ENCODE peak calls at places on chromosomes 11 and 22, in seven cellular contexts. K is AG10803, E is SK-N-SH, J is hepatocyte, I is body of pancreas, U is uterus, B is PC-9. Q is an unnamed sample.
A peak's percentile ranks its signal among the peaks of the same experiment; 100 is the strongest.

GRCh38 chr11:31870609-31871309 is 59.6 kb upstream of the PAX6 start:
- DNase-seq in K (peak; percentile 28), E (peak; percentile 49), J (peak; percentile 73), I (peak; percentile 59), U (no peak), B (peak; percentile 50), Q (peak; percentile 45)

GRCh38 chr11:124717786-124718634 is 21.7 kb upstream of the NRGN start:
- DNase-seq in K (no peak), E (peak; percentile 79), J (peak; percentile 15), I (no peak), U (peak; percentile 27), B (no peak), Q (no peak)

GRCh38 chr22:20524004-20524481 is 16.6 kb downstream of the MED15 start:
- DNase-seq in K (peak; percentile 44), E (peak; percentile 49), J (no peak), I (no peak), U (no peak), B (no peak), Q (peak; percentile 60)

GRCh38 chr11:107840120-107840479 is 18.5 kb downstream of the SLC35F2 start:
- DNase-seq in K (no peak), E (no peak), J (no peak), I (no peak), U (no peak), B (no peak), Q (no peak)

GRCh38 chr11:101091781-101092180 is 37.8 kb downstream of the PGR start:
- DNase-seq in K (no peak), E (no peak), J (no peak), I (no peak), U (no peak), B (peak; percentile 25), Q (peak; percentile 3)

GRCh38 chr11:124865181-124865901 is at the start of gene ROBO3:
- DNase-seq in K (no peak), E (peak; percentile 62), J (no peak), I (no peak), U (no peak), B (no peak), Q (no peak)

GRCh38 chr11:70498171-70498571 is 99.8 kb downstream of the CTTN start:
- DNase-seq in K (no peak), E (no peak), J (no peak), I (no peak), U (no peak), B (no peak), Q (no peak)

GRCh38 chr11:803467-803742 is 1.6 kb downstream of the PIDD1 start:
- DNase-seq in K (no peak), E (no peak), J (no peak), I (no peak), U (no peak), B (no peak), Q (no peak)

GRCh38 chr11:6925636-6926207 is 504 bp upstream of the ZNF215 start:
- DNase-seq in K (peak; percentile 8), E (no peak), J (peak; percentile 8), I (no peak), U (no peak), B (peak; percentile 2), Q (no peak)

GRCh38 chr22:32058656-32059280 is 15.7 kb downstream of the SLC5A1 start:
- DNase-seq in K (peak; percentile 58), E (no peak), J (no peak), I (no peak), U (no peak), B (no peak), Q (no peak)

GRCh38 chr11:47514825-47515647 is 37.9 kb downstream of the CELF1 start:
- DNase-seq in K (peak; percentile 74), E (no peak), J (peak; percentile 34), I (no peak), U (no peak), B (no peak), Q (no peak)

GRCh38 chr11:1875093-1875785 is 16.5 kb downstream of the PRR33 start:
- DNase-seq in K (no peak), E (peak; percentile 30), J (no peak), I (no peak), U (peak; percentile 56), B (no peak), Q (no peak)

GRCh38 chr11:8381343-8381742 is 117.7 kb upstream of the LMO1 start:
- DNase-seq in K (no peak), E (no peak), J (peak; percentile 1), I (no peak), U (no peak), B (no peak), Q (no peak)

GRCh38 chr11:71507102-71507501 is 20.0 kb upstream of the KRTAP5-7 start:
- DNase-seq in K (no peak), E (no peak), J (no peak), I (no peak), U (no peak), B (no peak), Q (no peak)

GRCh38 chr11:72652871-72653615 is 21.2 kb downstream of the PDE2A start:
- DNase-seq in K (no peak), E (peak; percentile 63), J (no peak), I (no peak), U (no peak), B (no peak), Q (no peak)

GRCh38 chr11:81959341-81959740 is 774.3 kb downstream of the FAM181B start:
- DNase-seq in K (no peak), E (no peak), J (no peak), I (no peak), U (no peak), B (no peak), Q (no peak)

GRCh38 chr22:38860291-38861169 is 11.5 kb downstream of the CBX6 start:
- DNase-seq in K (no peak), E (no peak), J (no peak), I (no peak), U (no peak), B (no peak), Q (no peak)

GRCh38 chr22:28268176-28268575 is 349.1 kb upstream of the PITPNB start:
- DNase-seq in K (no peak), E (no peak), J (no peak), I (no peak), U (no peak), B (no peak), Q (no peak)

GRCh38 chr11:30387891-30388861 is 65.3 kb downstream of the ARL14EP start:
- DNase-seq in K (no peak), E (no peak), J (no peak), I (no peak), U (no peak), B (no peak), Q (no peak)

GRCh38 chr11:80899381-80899780 is 1458.6 kb upstream of the TENM4 start:
- DNase-seq in K (peak; percentile 1), E (no peak), J (no peak), I (no peak), U (no peak), B (no peak), Q (no peak)

GRCh38 chr11:62127426-62127825 is 3.6 kb downstream of the INCENP start:
- DNase-seq in K (no peak), E (no peak), J (no peak), I (no peak), U (no peak), B (no peak), Q (no peak)

GRCh38 chr22:39264344-39265116 is 19.7 kb upstream of the PDGFB start:
- DNase-seq in K (no peak), E (no peak), J (no peak), I (no peak), U (no peak), B (no peak), Q (no peak)

GRCh38 chr11:45834298-45834756 is 12.9 kb upstream of the CRY2 start:
- DNase-seq in K (no peak), E (no peak), J (no peak), I (no peak), U (no peak), B (no peak), Q (no peak)

GRCh38 chr11:119014209-119014924 is 3.8 kb downstream of the RPS25 start:
- DNase-seq in K (no peak), E (no peak), J (no peak), I (no peak), U (no peak), B (no peak), Q (no peak)

GRCh38 chr11:9575531-9576240 is 2.2 kb downstream of the WEE1 start:
- DNase-seq in K (peak; percentile 21), E (no peak), J (no peak), I (no peak), U (no peak), B (no peak), Q (no peak)

GRCh38 chr11:93738647-93739081 is 2.6 kb downstream of the TAF1D start:
- DNase-seq in K (no peak), E (no peak), J (no peak), I (no peak), U (no peak), B (no peak), Q (no peak)

GRCh38 chr22:28801845-28802594 is 1.7 kb upstream of the XBP1 start:
- DNase-seq in K (peak; percentile 18), E (no peak), J (no peak), I (peak; percentile 78), U (peak; percentile 39), B (no peak), Q (peak; percentile 39)

GRCh38 chr11:95972055-95972454 is 48.1 kb upstream of the MTMR2 start:
- DNase-seq in K (no peak), E (no peak), J (no peak), I (no peak), U (no peak), B (no peak), Q (no peak)

DNA sequence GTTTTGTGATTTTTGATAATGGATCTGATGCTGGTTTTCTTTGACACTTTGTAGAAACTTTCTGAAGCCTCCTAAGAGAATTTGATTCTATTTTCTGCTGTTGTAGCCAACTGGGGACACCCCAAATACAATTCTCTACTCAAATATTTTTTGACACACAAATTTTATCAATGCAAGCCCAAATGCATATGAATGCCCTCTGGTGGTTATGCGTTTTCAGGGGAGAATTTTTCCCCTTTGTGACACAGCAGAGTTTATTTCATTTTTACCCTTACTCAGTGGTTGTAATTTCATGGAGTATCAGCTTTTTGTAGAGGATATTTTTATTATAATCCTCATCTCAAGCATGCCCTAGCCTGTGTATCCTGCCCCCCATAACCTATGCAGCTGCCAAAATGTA is 44.7 kb upstream of the MTMR2 start:
- DNase-seq in K (no peak), E (no peak), J (no peak), I (no peak), U (no peak), B (no peak), Q (no peak)
- TF ChIP-seq CTCF in K (peak; percentile 44), E (peak; percentile 47), J (no peak), I (no peak), U (no peak), B (peak; percentile 56), Q (peak; percentile 21)

GRCh38 chr11:78672850-78673641 is 98.4 kb upstream of the NARS2 start:
- DNase-seq in K (no peak), E (no peak), J (no peak), I (no peak), U (no peak), B (no peak), Q (no peak)

GRCh38 chr11:78676026-78676557 is 101.4 kb upstream of the NARS2 start:
- DNase-seq in K (no peak), E (no peak), J (no peak), I (no peak), U (no peak), B (no peak), Q (no peak)
- TF ChIP-seq CTCF in K (no peak), E (no peak), J (no peak), I (no peak), U (no peak), B (no peak), Q (no peak)

GRCh38 chr11:75768112-75768908 is at the start of gene DGAT2:
- DNase-seq in K (peak; percentile 48), E (peak; percentile 93), J (peak; percentile 92), I (peak; percentile 73), U (peak; percentile 68), B (peak; percentile 75), Q (peak; percentile 94)
- TF ChIP-seq CTCF in K (peak; percentile 4), E (peak; percentile 7), J (peak; percentile 35), I (no peak), U (no peak), B (peak; percentile 48), Q (peak; percentile 36)

GRCh38 chr11:19013181-19013857 is 47.2 kb downstream of the MRGPRX2 start:
- DNase-seq in K (no peak), E (no peak), J (peak; percentile 6), I (no peak), U (no peak), B (peak; percentile 8), Q (no peak)
- TF ChIP-seq CTCF in K (no peak), E (peak; percentile 32), J (no peak), I (no peak), U (no peak), B (no peak), Q (peak; percentile 14)